ENCODE peak calls at places on chromosomes 6 and 20, in seven cellular contexts. One of them, this sample, is unnamed.
A peak's percentile ranks its signal among the peaks of the same experiment; 100 is the strongest.

GRCh38 chr6:166955865-166956443 is 396 bp downstream of the RNASET2 start:
- DNase-seq in CD4-positive, CD25-positive, alpha-beta regulatory T cell: no peak
- DNase-seq in Panc1: no peak
- DNase-seq in cardiac muscle cell: no peak
- DNase-seq in PC-9: no peak
- DNase-seq in adrenal gland: no peak
- DNase-seq in CD8-positive, alpha-beta memory T cell: no peak
- DNase-seq in this sample: peak; percentile 90

GRCh38 chr20:5844063-5844681 is 94.0 kb downstream of the SHLD1 start:
- DNase-seq in CD4-positive, CD25-positive, alpha-beta regulatory T cell: peak; percentile 85
- DNase-seq in Panc1: peak; percentile 48
- DNase-seq in cardiac muscle cell: no peak
- DNase-seq in PC-9: peak; percentile 35
- DNase-seq in adrenal gland: peak; percentile 34
- DNase-seq in CD8-positive, alpha-beta memory T cell: peak; percentile 4
- DNase-seq in this sample: peak; percentile 90

GRCh38 chr20:36796868-36797267 is 23.3 kb upstream of the DSN1 start:
- DNase-seq in CD4-positive, CD25-positive, alpha-beta regulatory T cell: no peak
- DNase-seq in Panc1: no peak
- DNase-seq in cardiac muscle cell: no peak
- DNase-seq in PC-9: no peak
- DNase-seq in adrenal gland: no peak
- DNase-seq in CD8-positive, alpha-beta memory T cell: no peak
- DNase-seq in this sample: peak; percentile 27

GRCh38 chr6:7042654-7043545 is 64.9 kb upstream of the RREB1 start:
- DNase-seq in CD4-positive, CD25-positive, alpha-beta regulatory T cell: no peak
- DNase-seq in Panc1: no peak
- DNase-seq in cardiac muscle cell: peak; percentile 12
- DNase-seq in PC-9: no peak
- DNase-seq in adrenal gland: no peak
- DNase-seq in CD8-positive, alpha-beta memory T cell: no peak
- DNase-seq in this sample: no peak

GRCh38 chr6:35489995-35490791 is 6.7 kb downstream of the TEAD3 start:
- DNase-seq in CD4-positive, CD25-positive, alpha-beta regulatory T cell: no peak
- DNase-seq in Panc1: no peak
- DNase-seq in cardiac muscle cell: peak; percentile 71
- DNase-seq in PC-9: no peak
- DNase-seq in adrenal gland: no peak
- DNase-seq in CD8-positive, alpha-beta memory T cell: no peak
- DNase-seq in this sample: peak; percentile 97

GRCh38 chr6:53441761-53442160 is 93.0 kb upstream of the ELOVL5 start:
- DNase-seq in CD4-positive, CD25-positive, alpha-beta regulatory T cell: no peak
- DNase-seq in Panc1: no peak
- DNase-seq in cardiac muscle cell: peak; percentile 57
- DNase-seq in PC-9: no peak
- DNase-seq in adrenal gland: no peak
- DNase-seq in CD8-positive, alpha-beta memory T cell: no peak
- DNase-seq in this sample: peak; percentile 76

GRCh38 chr20:3730803-3731370 is 1.6 kb upstream of the HSPA12B start:
- DNase-seq in CD4-positive, CD25-positive, alpha-beta regulatory T cell: no peak
- DNase-seq in Panc1: no peak
- DNase-seq in cardiac muscle cell: no peak
- DNase-seq in PC-9: no peak
- DNase-seq in adrenal gland: no peak
- DNase-seq in CD8-positive, alpha-beta memory T cell: no peak
- DNase-seq in this sample: peak; percentile 46

GRCh38 chr20:22584630-22584921 is 204 bp upstream of the FOXA2 start:
- DNase-seq in CD4-positive, CD25-positive, alpha-beta regulatory T cell: no peak
- DNase-seq in Panc1: no peak
- DNase-seq in cardiac muscle cell: no peak
- DNase-seq in PC-9: no peak
- DNase-seq in adrenal gland: no peak
- DNase-seq in CD8-positive, alpha-beta memory T cell: no peak
- DNase-seq in this sample: no peak

GRCh38 chr6:158018851-158019361 is 37.2 kb downstream of the SYNJ2 start:
- DNase-seq in CD4-positive, CD25-positive, alpha-beta regulatory T cell: no peak
- DNase-seq in Panc1: no peak
- DNase-seq in cardiac muscle cell: peak; percentile 63
- DNase-seq in PC-9: no peak
- DNase-seq in adrenal gland: peak; percentile 76
- DNase-seq in CD8-positive, alpha-beta memory T cell: no peak
- DNase-seq in this sample: peak; percentile 98

GRCh38 chr6:84137051-84137375 is 90.4 kb downstream of the CEP162 start:
- DNase-seq in CD4-positive, CD25-positive, alpha-beta regulatory T cell: no peak
- DNase-seq in Panc1: no peak
- DNase-seq in cardiac muscle cell: no peak
- DNase-seq in PC-9: no peak
- DNase-seq in adrenal gland: no peak
- DNase-seq in CD8-positive, alpha-beta memory T cell: no peak
- DNase-seq in this sample: no peak

GRCh38 chr6:126337323-126337722 is 2.6 kb upstream of the CENPW start:
- DNase-seq in CD4-positive, CD25-positive, alpha-beta regulatory T cell: no peak
- DNase-seq in Panc1: no peak
- DNase-seq in cardiac muscle cell: peak; percentile 89
- DNase-seq in PC-9: no peak
- DNase-seq in adrenal gland: peak; percentile 68
- DNase-seq in CD8-positive, alpha-beta memory T cell: no peak
- DNase-seq in this sample: peak; percentile 49

GRCh38 chr20:58697201-58697866 is 4.7 kb downstream of the NPEPL1 start:
- DNase-seq in CD4-positive, CD25-positive, alpha-beta regulatory T cell: no peak
- DNase-seq in Panc1: no peak
- DNase-seq in cardiac muscle cell: no peak
- DNase-seq in PC-9: no peak
- DNase-seq in adrenal gland: no peak
- DNase-seq in CD8-positive, alpha-beta memory T cell: no peak
- DNase-seq in this sample: peak; percentile 62

GRCh38 chr6:16333580-16333979 is 95.2 kb downstream of the GMPR start:
- DNase-seq in CD4-positive, CD25-positive, alpha-beta regulatory T cell: no peak
- DNase-seq in Panc1: no peak
- DNase-seq in cardiac muscle cell: peak; percentile 55
- DNase-seq in PC-9: peak; percentile 23
- DNase-seq in adrenal gland: peak; percentile 58
- DNase-seq in CD8-positive, alpha-beta memory T cell: no peak
- DNase-seq in this sample: no peak

GRCh38 chr6:151693366-151693765 is 114.1 kb upstream of the ESR1 start:
- DNase-seq in CD4-positive, CD25-positive, alpha-beta regulatory T cell: no peak
- DNase-seq in Panc1: no peak
- DNase-seq in cardiac muscle cell: no peak
- DNase-seq in PC-9: no peak
- DNase-seq in adrenal gland: no peak
- DNase-seq in CD8-positive, alpha-beta memory T cell: no peak
- DNase-seq in this sample: no peak

GRCh38 chr6:151692216-151692615 is 115.3 kb upstream of the ESR1 start:
- DNase-seq in CD4-positive, CD25-positive, alpha-beta regulatory T cell: no peak
- DNase-seq in Panc1: no peak
- DNase-seq in cardiac muscle cell: no peak
- DNase-seq in PC-9: no peak
- DNase-seq in adrenal gland: no peak
- DNase-seq in CD8-positive, alpha-beta memory T cell: no peak
- DNase-seq in this sample: peak; percentile 56

GRCh38 chr6:151690768-151691562 is 116.5 kb upstream of the ESR1 start:
- DNase-seq in CD4-positive, CD25-positive, alpha-beta regulatory T cell: peak; percentile 70
- DNase-seq in Panc1: no peak
- DNase-seq in cardiac muscle cell: peak; percentile 30
- DNase-seq in PC-9: no peak
- DNase-seq in adrenal gland: peak; percentile 42
- DNase-seq in CD8-positive, alpha-beta memory T cell: no peak
- DNase-seq in this sample: peak; percentile 62

GRCh38 chr6:151689499-151690201 is 117.8 kb upstream of the ESR1 start:
- DNase-seq in CD4-positive, CD25-positive, alpha-beta regulatory T cell: no peak
- DNase-seq in Panc1: no peak
- DNase-seq in cardiac muscle cell: no peak
- DNase-seq in PC-9: no peak
- DNase-seq in adrenal gland: no peak
- DNase-seq in CD8-positive, alpha-beta memory T cell: no peak
- DNase-seq in this sample: no peak

DNA sequence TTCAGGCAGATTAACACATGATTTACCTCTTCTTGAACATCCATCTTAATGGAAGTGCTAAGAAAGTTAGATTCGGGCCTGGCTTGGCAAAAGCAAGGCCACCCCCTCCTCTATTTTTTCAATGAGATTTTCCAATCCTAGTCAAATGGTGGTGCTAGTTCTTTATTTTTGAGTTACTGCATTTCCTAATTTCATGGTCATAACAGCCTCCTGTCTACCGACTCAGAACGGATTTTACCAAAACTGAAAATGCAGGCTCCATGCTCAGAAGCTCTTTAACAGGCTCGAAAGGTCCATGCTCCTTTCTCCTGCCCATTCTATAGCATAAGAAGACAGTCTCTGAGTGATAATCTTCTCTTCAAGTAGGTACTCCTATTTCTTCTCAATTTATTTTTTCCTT is 117.2 kb upstream of the ESR1 start:
- DNase-seq in CD4-positive, CD25-positive, alpha-beta regulatory T cell: peak; percentile 57
- DNase-seq in Panc1: no peak
- DNase-seq in cardiac muscle cell: peak; percentile 27
- DNase-seq in PC-9: no peak
- DNase-seq in adrenal gland: peak; percentile 14
- DNase-seq in CD8-positive, alpha-beta memory T cell: no peak
- DNase-seq in this sample: peak; percentile 86
- H3K4me3 ChIP-seq in CD4-positive, CD25-positive, alpha-beta regulatory T cell: peak overlapping the region; percentile 81
- H3K4me3 ChIP-seq in Panc1: no peak overlapping the region
- H3K4me3 ChIP-seq in cardiac muscle cell: no peak overlapping the region
- H3K4me3 ChIP-seq in PC-9: no peak overlapping the region
- H3K4me3 ChIP-seq in adrenal gland: no peak overlapping the region
- H3K4me3 ChIP-seq in CD8-positive, alpha-beta memory T cell: peak overlapping the region; percentile 44
- H3K4me3 ChIP-seq in this sample: peak overlapping the region; percentile 62

DNA sequence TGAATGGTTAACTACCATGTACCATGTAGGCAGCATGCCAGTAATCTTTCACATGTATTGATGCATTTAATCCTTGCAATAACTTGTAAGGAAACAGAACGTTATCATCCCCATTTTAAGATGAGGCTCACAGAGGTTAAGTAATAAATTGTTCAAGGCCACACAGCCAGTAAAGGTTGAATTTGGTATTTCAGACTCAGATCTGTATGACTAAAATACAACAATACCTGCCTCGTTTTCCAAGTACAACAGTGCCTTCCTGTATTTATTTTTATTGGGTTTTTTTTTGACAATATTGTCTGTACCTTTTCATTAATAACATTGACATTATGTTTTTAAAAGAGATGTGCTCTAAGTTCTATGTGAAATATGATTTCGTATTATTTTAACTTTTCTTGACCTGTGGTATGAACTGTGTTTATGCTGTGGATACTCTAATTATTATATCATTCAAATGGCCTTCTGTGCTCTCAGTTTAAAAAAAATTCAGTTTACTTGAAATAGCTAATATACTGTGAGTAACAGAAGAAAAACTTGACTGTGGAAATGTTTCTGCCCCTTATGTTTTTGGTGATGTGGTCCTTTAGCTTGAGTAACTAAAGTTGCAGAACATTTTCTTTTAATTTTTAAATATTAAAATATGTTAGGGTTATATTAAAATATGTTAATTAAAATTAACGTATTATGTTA is 39.7 kb downstream of the XRN2 start:
- DNase-seq in CD4-positive, CD25-positive, alpha-beta regulatory T cell: no peak
- DNase-seq in Panc1: no peak
- DNase-seq in cardiac muscle cell: no peak
- DNase-seq in PC-9: no peak
- DNase-seq in adrenal gland: no peak
- DNase-seq in CD8-positive, alpha-beta memory T cell: no peak
- DNase-seq in this sample: no peak
- H3K36me3 ChIP-seq in CD4-positive, CD25-positive, alpha-beta regulatory T cell: peaks cover 83% of the 10 kb centered on the region
- H3K36me3 ChIP-seq in Panc1: peaks cover 41% of the 10 kb centered on the region
- H3K36me3 ChIP-seq in cardiac muscle cell: peaks cover 41% of the 10 kb centered on the region
- H3K36me3 ChIP-seq in PC-9: peaks cover 15% of the 10 kb centered on the region
- H3K36me3 ChIP-seq in adrenal gland: peaks cover 61% of the 10 kb centered on the region
- H3K36me3 ChIP-seq in CD8-positive, alpha-beta memory T cell: peaks cover 38% of the 10 kb centered on the region
- H3K36me3 ChIP-seq in this sample: peaks cover 52% of the 10 kb centered on the region

DNA sequence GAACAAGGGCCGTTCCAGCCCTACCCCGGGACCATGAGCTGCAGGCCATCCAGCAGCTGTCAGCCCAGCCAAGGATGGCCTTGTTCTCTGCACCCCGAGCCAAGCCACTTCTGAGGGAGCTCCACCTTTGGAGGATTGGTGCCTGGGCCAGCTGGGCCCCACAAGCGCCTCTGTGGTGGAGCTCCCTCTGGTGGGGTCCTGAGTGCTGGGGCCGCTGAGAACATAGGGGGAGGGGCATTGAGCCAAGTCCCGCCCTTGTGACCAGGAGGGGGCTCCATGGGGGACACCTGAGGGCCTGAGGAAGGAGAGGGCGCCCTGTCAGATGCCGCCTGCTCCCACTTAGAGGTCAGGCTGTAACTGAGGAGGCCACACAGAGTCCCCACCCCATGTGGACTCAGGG is 43.2 kb downstream of the YTHDF1 start:
- DNase-seq in CD4-positive, CD25-positive, alpha-beta regulatory T cell: no peak
- DNase-seq in Panc1: no peak
- DNase-seq in cardiac muscle cell: no peak
- DNase-seq in PC-9: peak; percentile 20
- DNase-seq in adrenal gland: no peak
- DNase-seq in CD8-positive, alpha-beta memory T cell: no peak
- DNase-seq in this sample: no peak
- H3K4me3 ChIP-seq in CD4-positive, CD25-positive, alpha-beta regulatory T cell: no peak overlapping the region
- H3K4me3 ChIP-seq in Panc1: no peak overlapping the region
- H3K4me3 ChIP-seq in cardiac muscle cell: no peak overlapping the region
- H3K4me3 ChIP-seq in PC-9: no peak overlapping the region
- H3K4me3 ChIP-seq in adrenal gland: no peak overlapping the region
- H3K4me3 ChIP-seq in CD8-positive, alpha-beta memory T cell: no peak overlapping the region
- H3K4me3 ChIP-seq in this sample: no peak overlapping the region

DNA sequence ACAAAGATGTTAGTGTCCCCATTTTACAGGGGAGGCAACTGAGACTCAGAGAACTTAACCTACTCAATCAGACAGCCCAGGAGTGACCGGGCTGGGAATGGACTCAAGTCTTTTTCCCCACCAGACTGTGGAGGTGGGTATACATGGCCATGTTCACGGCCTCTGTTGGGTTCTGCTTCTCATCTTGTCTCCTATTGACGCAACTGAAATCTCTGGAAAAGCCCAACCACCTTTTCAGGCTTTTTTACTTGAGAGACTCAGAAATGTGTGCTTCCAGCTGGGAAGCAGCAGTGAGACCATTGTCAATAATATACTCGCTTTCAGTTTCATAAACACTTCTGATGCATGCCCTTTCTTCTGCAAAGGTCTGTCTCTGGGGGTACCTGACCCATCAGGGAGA is 70.7 kb downstream of the SOBP start:
- DNase-seq in CD4-positive, CD25-positive, alpha-beta regulatory T cell: no peak
- DNase-seq in Panc1: no peak
- DNase-seq in cardiac muscle cell: peak; percentile 62
- DNase-seq in PC-9: no peak
- DNase-seq in adrenal gland: peak; percentile 32
- DNase-seq in CD8-positive, alpha-beta memory T cell: no peak
- DNase-seq in this sample: no peak
- H3K36me3 ChIP-seq in CD4-positive, CD25-positive, alpha-beta regulatory T cell: no peaks in the 10 kb centered on the region
- H3K36me3 ChIP-seq in Panc1: no peaks in the 10 kb centered on the region
- H3K36me3 ChIP-seq in cardiac muscle cell: no peaks in the 10 kb centered on the region
- H3K36me3 ChIP-seq in PC-9: no peaks in the 10 kb centered on the region
- H3K36me3 ChIP-seq in adrenal gland: no peaks in the 10 kb centered on the region
- H3K36me3 ChIP-seq in CD8-positive, alpha-beta memory T cell: no peaks in the 10 kb centered on the region
- H3K36me3 ChIP-seq in this sample: no peaks in the 10 kb centered on the region